ENCODE peak calls at places on chromosomes 6 and 20, in ten cellular contexts. D is D341Med; G is T47D; Q is left ventricle myocardium inferior; E is Right ventricle myocardium superior; P is NCI-H1092 treated with DMSO at 0.1 percent for 48 hours; J is choroid plexus epithelial cell; S is astrocyte; L is activated CD8-positive, alpha-beta memory T cell treated with anti-CD3 and anti-CD28 coated beads, Interleukin-2, amount 50 U/mL, for 4 hours; O is endothelial cell. K is an unnamed sample.

GRCh38 chr20:45857836-45858250 is 429 bp downstream of the ZSWIM3 start:
- DNase-seq in J (peak; percentile 39), P (peak; percentile 58), G (no peak), O (no peak), Q (no peak), L (no peak), D (no peak), E (no peak), S (no peak), K (no peak)

GRCh38 chr6:20069130-20069529 is 143.1 kb downstream of the MBOAT1 start:
- DNase-seq in G (no peak), D (no peak), O (peak; percentile 8), J (no peak), P (no peak), S (no peak), E (no peak), L (no peak), Q (no peak), K (no peak)

GRCh38 chr20:47484303-47484702 is 17.4 kb upstream of the NCOA3 start:
- DNase-seq in O (no peak), L (no peak), P (no peak), J (no peak), S (no peak), G (no peak), D (no peak), Q (no peak), E (no peak), K (no peak)

GRCh38 chr20:57342829-57343228 is 8.2 kb upstream of the RAE1 start:
- DNase-seq in O (no peak), E (no peak), D (no peak), G (no peak), J (peak; percentile 25), Q (no peak), P (no peak), L (no peak), S (peak; percentile 21), K (no peak)

GRCh38 chr20:44938637-44939036 is 21.6 kb downstream of the TOMM34 start:
- DNase-seq in D (no peak), P (no peak), L (no peak), J (no peak), Q (no peak), G (no peak), O (no peak), S (no peak), E (no peak), K (no peak)

GRCh38 chr20:64038252-64038578 is 2.2 kb downstream of the C20orf204 start:
- DNase-seq in O (no peak), Q (no peak), D (no peak), P (no peak), L (no peak), J (no peak), G (no peak), S (no peak), E (no peak), K (no peak)

GRCh38 chr20:9342651-9343050 is 171.7 kb upstream of the LAMP5 start:
- DNase-seq in J (no peak), S (no peak), L (no peak), Q (no peak), P (no peak), D (no peak), G (no peak), E (no peak), O (no peak), K (peak; percentile 48)

GRCh38 chr6:21348462-21349195 is 244.9 kb upstream of the SOX4 start:
- DNase-seq in O (peak; percentile 4), E (no peak), S (peak; percentile 74), D (no peak), J (peak; percentile 91), P (no peak), Q (peak; percentile 21), L (no peak), G (no peak), K (peak; percentile 45)

GRCh38 chr6:170028629-170029345 is 262.1 kb downstream of the DLL1 start:
- DNase-seq in P (no peak), S (no peak), J (no peak), D (no peak), L (no peak), E (no peak), Q (no peak), O (no peak), G (no peak), K (no peak)

GRCh38 chr20:8678098-8678776 is 390.6 kb upstream of the PLCB4 start:
- DNase-seq in G (no peak), J (peak; percentile 20), L (no peak), O (no peak), P (no peak), D (no peak), E (no peak), Q (no peak), S (peak; percentile 15), K (no peak)

GRCh38 chr6:168102093-168102985 is 23.3 kb upstream of the FRMD1 start:
- DNase-seq in P (peak; percentile 88), J (no peak), E (no peak), L (no peak), S (no peak), G (peak; percentile 62), Q (peak; percentile 2), O (no peak), D (no peak), K (no peak)

GRCh38 chr6:110811187-110811586 is 4.1 kb downstream of the CDK19 start:
- DNase-seq in P (no peak), L (no peak), O (no peak), E (no peak), D (no peak), Q (no peak), J (no peak), S (no peak), G (no peak), K (no peak)

GRCh38 chr6:118735320-118735719 is 83.9 kb upstream of the CEP85L start:
- DNase-seq in D (no peak), J (peak; percentile 26), L (no peak), E (no peak), G (no peak), O (peak; percentile 26), Q (no peak), S (no peak), P (no peak), K (peak; percentile 35)

GRCh38 chr6:106334646-106335448 is 9.3 kb upstream of the ATG5 start:
- DNase-seq in J (peak; percentile 72), G (peak; percentile 64), L (peak; percentile 34), P (peak; percentile 8), S (peak; percentile 12), Q (no peak), D (peak; percentile 59), E (peak; percentile 46), O (peak; percentile 20), K (peak; percentile 63)

GRCh38 chr20:38242848-38243449 is 17.6 kb downstream of the KIAA1755 start:
- DNase-seq in O (no peak), L (no peak), Q (no peak), P (no peak), E (no peak), D (peak; percentile 55), S (no peak), G (peak; percentile 57), J (peak; percentile 51), K (no peak)

GRCh38 chr6:49556429-49556837 is 6.0 kb downstream of the C6orf141 start:
- DNase-seq in L (no peak), E (no peak), O (no peak), J (peak; percentile 61), D (no peak), Q (no peak), G (peak; percentile 59), S (peak; percentile 88), P (no peak), K (peak; percentile 61)

GRCh38 chr6:107956586-107957164 is 1.3 kb downstream of the SEC63 start:
- DNase-seq in L (no peak), G (no peak), Q (no peak), S (peak; percentile 12), P (no peak), J (peak; percentile 66), E (no peak), D (no peak), O (no peak), K (peak; percentile 53)

GRCh38 chr20:53918949-53919361 is 151.4 kb downstream of the BCAS1 start:
- DNase-seq in D (peak; percentile 64), E (no peak), Q (no peak), J (no peak), O (peak; percentile 36), G (peak; percentile 55), S (no peak), L (no peak), P (no peak), K (peak; percentile 55)

GRCh38 chr20:37275125-37275524 is 13.5 kb upstream of the GHRH start:
- DNase-seq in L (no peak), J (peak; percentile 29), P (no peak), Q (no peak), G (no peak), D (no peak), O (no peak), E (no peak), S (no peak), K (no peak)

GRCh38 chr20:36875702-36876472 is at the start of gene TLDC2:
- DNase-seq in S (no peak), G (no peak), O (no peak), D (no peak), J (no peak), L (no peak), Q (no peak), P (no peak), E (no peak), K (no peak)

GRCh38 chr6:35343092-35343834 is 905 bp downstream of the PPARD start:
- DNase-seq in E (peak; percentile 79), G (no peak), J (peak; percentile 33), O (no peak), D (no peak), L (no peak), Q (peak; percentile 36), S (peak; percentile 47), P (no peak), K (no peak)

GRCh38 chr20:19688031-19688806 is 69.8 kb upstream of the RIN2 start:
- DNase-seq in P (peak; percentile 27), Q (peak; percentile 80), S (peak; percentile 82), O (peak; percentile 59), G (peak; percentile 78), J (peak; percentile 94), E (peak; percentile 89), D (peak; percentile 61), L (no peak), K (peak; percentile 85)

GRCh38 chr6:137927777-137928218 is 60.7 kb downstream of the TNFAIP3 start:
- DNase-seq in L (peak; percentile 73), P (no peak), E (no peak), S (peak; percentile 56), O (no peak), D (no peak), J (peak; percentile 52), Q (no peak), G (no peak), K (no peak)

GRCh38 chr20:53865905-53866786 is 204.2 kb downstream of the BCAS1 start:
- DNase-seq in S (peak; percentile 71), D (no peak), J (peak; percentile 72), O (peak; percentile 14), Q (no peak), P (peak; percentile 9), E (no peak), G (peak; percentile 96), L (no peak), K (peak; percentile 61)

GRCh38 chr6:150068786-150069648 is at the start of gene ULBP3:
- DNase-seq in P (peak; percentile 33), L (peak; percentile 65), G (peak; percentile 93), E (peak; percentile 92), O (peak; percentile 92), S (peak; percentile 92), D (peak; percentile 81), Q (peak; percentile 88), J (peak; percentile 89), K (peak; percentile 93)

GRCh38 chr20:25987073-25987927 is 290.6 kb upstream of the ZNF337 start:
- DNase-seq in G (no peak), S (no peak), O (peak; percentile 53), J (peak; percentile 39), E (peak; percentile 67), D (peak; percentile 39), L (peak; percentile 49), Q (peak; percentile 34), P (peak; percentile 67), K (peak; percentile 27)

GRCh38 chr6:105112577-105112976 is 67.2 kb downstream of the POPDC3 start:
- DNase-seq in J (peak; percentile 17), S (no peak), P (no peak), O (no peak), E (no peak), Q (no peak), L (no peak), D (no peak), G (no peak), K (no peak)

GRCh38 chr20:50328996-50329898 is 138.6 kb downstream of the CEBPB start:
- DNase-seq in L (no peak), O (no peak), G (no peak), Q (no peak), S (no peak), P (no peak), E (no peak), J (no peak), D (no peak), K (no peak)